ENCODE peak calls at places on chromosomes 1 and 21, in eight cellular contexts. One of them, this sample, is unnamed.

GRCh38 chr21:42463861-42464515 is 32.0 kb downstream of the RSPH1 start:
- DNase-seq in endothelial cell: peak
- DNase-seq in psoas muscle: no peak
- DNase-seq in ovary: no peak
- DNase-seq in IMR-90: peak
- DNase-seq in dorsolateral prefrontal cortex: peak
- DNase-seq in heart right ventricle: no peak
- DNase-seq in right lobe of liver: peak
- DNase-seq in this sample: peak

GRCh38 chr1:21906173-21907078 is 30.7 kb downstream of the HSPG2 start:
- DNase-seq in endothelial cell: no peak
- DNase-seq in psoas muscle: peak
- DNase-seq in ovary: peak
- DNase-seq in IMR-90: peak
- DNase-seq in dorsolateral prefrontal cortex: no peak
- DNase-seq in heart right ventricle: peak
- DNase-seq in right lobe of liver: no peak
- DNase-seq in this sample: no peak

GRCh38 chr1:173206816-173207595 is at the start of gene TNFSF4:
- DNase-seq in endothelial cell: no peak
- DNase-seq in psoas muscle: no peak
- DNase-seq in ovary: peak
- DNase-seq in IMR-90: peak
- DNase-seq in dorsolateral prefrontal cortex: no peak
- DNase-seq in heart right ventricle: no peak
- DNase-seq in right lobe of liver: no peak
- DNase-seq in this sample: no peak

GRCh38 chr1:215076312-215076711 is 6.2 kb upstream of the KCNK2 start:
- DNase-seq in endothelial cell: peak
- DNase-seq in psoas muscle: no peak
- DNase-seq in ovary: no peak
- DNase-seq in IMR-90: peak
- DNase-seq in dorsolateral prefrontal cortex: no peak
- DNase-seq in heart right ventricle: no peak
- DNase-seq in right lobe of liver: no peak
- DNase-seq in this sample: no peak

GRCh38 chr1:54356680-54357147 is 49.5 kb downstream of the SSBP3 start:
- DNase-seq in endothelial cell: no peak
- DNase-seq in psoas muscle: no peak
- DNase-seq in ovary: no peak
- DNase-seq in IMR-90: no peak
- DNase-seq in dorsolateral prefrontal cortex: no peak
- DNase-seq in heart right ventricle: no peak
- DNase-seq in right lobe of liver: no peak
- DNase-seq in this sample: no peak

GRCh38 chr21:42650033-42650370 is 3.4 kb upstream of the PDE9A start:
- DNase-seq in endothelial cell: no peak
- DNase-seq in psoas muscle: peak
- DNase-seq in ovary: no peak
- DNase-seq in IMR-90: no peak
- DNase-seq in dorsolateral prefrontal cortex: no peak
- DNase-seq in heart right ventricle: no peak
- DNase-seq in right lobe of liver: peak
- DNase-seq in this sample: no peak

GRCh38 chr1:239233626-239234025 is 152.7 kb upstream of the CHRM3 start:
- DNase-seq in endothelial cell: no peak
- DNase-seq in psoas muscle: no peak
- DNase-seq in ovary: no peak
- DNase-seq in IMR-90: no peak
- DNase-seq in dorsolateral prefrontal cortex: no peak
- DNase-seq in heart right ventricle: no peak
- DNase-seq in right lobe of liver: no peak
- DNase-seq in this sample: no peak

GRCh38 chr1:54046671-54047383 is 6.2 kb downstream of the TMEM59 start:
- DNase-seq in endothelial cell: no peak
- DNase-seq in psoas muscle: no peak
- DNase-seq in ovary: no peak
- DNase-seq in IMR-90: peak
- DNase-seq in dorsolateral prefrontal cortex: no peak
- DNase-seq in heart right ventricle: no peak
- DNase-seq in right lobe of liver: no peak
- DNase-seq in this sample: no peak

GRCh38 chr1:18879791-18880309 is 20.4 kb upstream of the TAS1R2 start:
- DNase-seq in endothelial cell: no peak
- DNase-seq in psoas muscle: no peak
- DNase-seq in ovary: no peak
- DNase-seq in IMR-90: no peak
- DNase-seq in dorsolateral prefrontal cortex: no peak
- DNase-seq in heart right ventricle: no peak
- DNase-seq in right lobe of liver: no peak
- DNase-seq in this sample: no peak

GRCh38 chr1:110620250-110620615 is 14.1 kb upstream of the KCNA2 start:
- DNase-seq in endothelial cell: no peak
- DNase-seq in psoas muscle: no peak
- DNase-seq in ovary: no peak
- DNase-seq in IMR-90: no peak
- DNase-seq in dorsolateral prefrontal cortex: no peak
- DNase-seq in heart right ventricle: no peak
- DNase-seq in right lobe of liver: no peak
- DNase-seq in this sample: no peak

GRCh38 chr1:245129811-245130210 is 25.0 kb upstream of the KIF26B start:
- DNase-seq in endothelial cell: no peak
- DNase-seq in psoas muscle: no peak
- DNase-seq in ovary: peak
- DNase-seq in IMR-90: peak
- DNase-seq in dorsolateral prefrontal cortex: no peak
- DNase-seq in heart right ventricle: no peak
- DNase-seq in right lobe of liver: no peak
- DNase-seq in this sample: no peak

GRCh38 chr1:70528591-70529333 is 117.7 kb downstream of the CTH start:
- DNase-seq in endothelial cell: peak
- DNase-seq in psoas muscle: no peak
- DNase-seq in ovary: peak
- DNase-seq in IMR-90: peak
- DNase-seq in dorsolateral prefrontal cortex: no peak
- DNase-seq in heart right ventricle: no peak
- DNase-seq in right lobe of liver: no peak
- DNase-seq in this sample: no peak
- TF ChIP-seq CTCF in endothelial cell: no peak
- TF ChIP-seq CTCF in psoas muscle: peak
- TF ChIP-seq CTCF in ovary: no peak
- TF ChIP-seq CTCF in IMR-90: peak
- TF ChIP-seq CTCF in dorsolateral prefrontal cortex: peak
- TF ChIP-seq CTCF in heart right ventricle: peak
- TF ChIP-seq CTCF in right lobe of liver: peak
- TF ChIP-seq CTCF in this sample: peak

GRCh38 chr1:6794164-6794563 is 8.9 kb downstream of the CAMTA1 start:
- DNase-seq in endothelial cell: no peak
- DNase-seq in psoas muscle: no peak
- DNase-seq in ovary: no peak
- DNase-seq in IMR-90: peak
- DNase-seq in dorsolateral prefrontal cortex: no peak
- DNase-seq in heart right ventricle: no peak
- DNase-seq in right lobe of liver: no peak
- DNase-seq in this sample: no peak
- TF ChIP-seq CTCF in endothelial cell: peak
- TF ChIP-seq CTCF in psoas muscle: peak
- TF ChIP-seq CTCF in ovary: peak
- TF ChIP-seq CTCF in IMR-90: peak
- TF ChIP-seq CTCF in dorsolateral prefrontal cortex: peak
- TF ChIP-seq CTCF in heart right ventricle: peak
- TF ChIP-seq CTCF in right lobe of liver: peak
- TF ChIP-seq CTCF in this sample: peak

GRCh38 chr21:31290765-31291164 is 53.3 kb downstream of the TIAM1 start:
- DNase-seq in endothelial cell: no peak
- DNase-seq in psoas muscle: no peak
- DNase-seq in ovary: no peak
- DNase-seq in IMR-90: no peak
- DNase-seq in dorsolateral prefrontal cortex: no peak
- DNase-seq in heart right ventricle: no peak
- DNase-seq in right lobe of liver: no peak
- DNase-seq in this sample: no peak

GRCh38 chr21:31284797-31285397 is 59.2 kb downstream of the TIAM1 start:
- DNase-seq in endothelial cell: peak
- DNase-seq in psoas muscle: no peak
- DNase-seq in ovary: no peak
- DNase-seq in IMR-90: peak
- DNase-seq in dorsolateral prefrontal cortex: no peak
- DNase-seq in heart right ventricle: no peak
- DNase-seq in right lobe of liver: no peak
- DNase-seq in this sample: no peak

GRCh38 chr21:31293986-31294385 is 50.1 kb downstream of the TIAM1 start:
- DNase-seq in endothelial cell: no peak
- DNase-seq in psoas muscle: no peak
- DNase-seq in ovary: no peak
- DNase-seq in IMR-90: peak
- DNase-seq in dorsolateral prefrontal cortex: no peak
- DNase-seq in heart right ventricle: no peak
- DNase-seq in right lobe of liver: no peak
- DNase-seq in this sample: no peak

GRCh38 chr21:31288191-31288590 is 55.9 kb downstream of the TIAM1 start:
- DNase-seq in endothelial cell: no peak
- DNase-seq in psoas muscle: no peak
- DNase-seq in ovary: no peak
- DNase-seq in IMR-90: no peak
- DNase-seq in dorsolateral prefrontal cortex: no peak
- DNase-seq in heart right ventricle: no peak
- DNase-seq in right lobe of liver: no peak
- DNase-seq in this sample: no peak

GRCh38 chr21:31289702-31290101 is 54.4 kb downstream of the TIAM1 start:
- DNase-seq in endothelial cell: no peak
- DNase-seq in psoas muscle: no peak
- DNase-seq in ovary: no peak
- DNase-seq in IMR-90: no peak
- DNase-seq in dorsolateral prefrontal cortex: no peak
- DNase-seq in heart right ventricle: no peak
- DNase-seq in right lobe of liver: no peak
- DNase-seq in this sample: no peak
- TF ChIP-seq CTCF in endothelial cell: no peak
- TF ChIP-seq CTCF in psoas muscle: no peak
- TF ChIP-seq CTCF in ovary: no peak
- TF ChIP-seq CTCF in IMR-90: no peak
- TF ChIP-seq CTCF in dorsolateral prefrontal cortex: no peak
- TF ChIP-seq CTCF in heart right ventricle: no peak
- TF ChIP-seq CTCF in right lobe of liver: no peak
- TF ChIP-seq CTCF in this sample: no peak

GRCh38 chr1:224173523-224173922 is 9.5 kb upstream of the DEGS1 start:
- DNase-seq in endothelial cell: no peak
- DNase-seq in psoas muscle: no peak
- DNase-seq in ovary: no peak
- DNase-seq in IMR-90: no peak
- DNase-seq in dorsolateral prefrontal cortex: no peak
- DNase-seq in heart right ventricle: no peak
- DNase-seq in right lobe of liver: no peak
- DNase-seq in this sample: no peak

GRCh38 chr1:224169876-224170275 is 13.2 kb upstream of the DEGS1 start:
- DNase-seq in endothelial cell: no peak
- DNase-seq in psoas muscle: no peak
- DNase-seq in ovary: no peak
- DNase-seq in IMR-90: no peak
- DNase-seq in dorsolateral prefrontal cortex: no peak
- DNase-seq in heart right ventricle: no peak
- DNase-seq in right lobe of liver: no peak
- DNase-seq in this sample: no peak

GRCh38 chr1:224168859-224169380 is 14.1 kb upstream of the DEGS1 start:
- DNase-seq in endothelial cell: no peak
- DNase-seq in psoas muscle: no peak
- DNase-seq in ovary: peak
- DNase-seq in IMR-90: peak
- DNase-seq in dorsolateral prefrontal cortex: no peak
- DNase-seq in heart right ventricle: no peak
- DNase-seq in right lobe of liver: no peak
- DNase-seq in this sample: no peak

GRCh38 chr1:224172229-224172628 is 10.8 kb upstream of the DEGS1 start:
- DNase-seq in endothelial cell: no peak
- DNase-seq in psoas muscle: no peak
- DNase-seq in ovary: no peak
- DNase-seq in IMR-90: no peak
- DNase-seq in dorsolateral prefrontal cortex: no peak
- DNase-seq in heart right ventricle: no peak
- DNase-seq in right lobe of liver: no peak
- DNase-seq in this sample: no peak

GRCh38 chr1:224170748-224171478 is 12.1 kb upstream of the DEGS1 start:
- DNase-seq in endothelial cell: no peak
- DNase-seq in psoas muscle: no peak
- DNase-seq in ovary: no peak
- DNase-seq in IMR-90: no peak
- DNase-seq in dorsolateral prefrontal cortex: no peak
- DNase-seq in heart right ventricle: no peak
- DNase-seq in right lobe of liver: no peak
- DNase-seq in this sample: peak
- TF ChIP-seq CTCF in endothelial cell: peak
- TF ChIP-seq CTCF in psoas muscle: peak
- TF ChIP-seq CTCF in ovary: no peak
- TF ChIP-seq CTCF in IMR-90: peak
- TF ChIP-seq CTCF in dorsolateral prefrontal cortex: peak
- TF ChIP-seq CTCF in heart right ventricle: peak
- TF ChIP-seq CTCF in right lobe of liver: peak
- TF ChIP-seq CTCF in this sample: peak

GRCh38 chr1:45750298-45751038 is at the start of gene IPP:
- DNase-seq in endothelial cell: peak
- DNase-seq in psoas muscle: peak
- DNase-seq in ovary: peak
- DNase-seq in IMR-90: peak
- DNase-seq in dorsolateral prefrontal cortex: peak
- DNase-seq in heart right ventricle: peak
- DNase-seq in right lobe of liver: peak
- DNase-seq in this sample: peak
- TF ChIP-seq CTCF in endothelial cell: no peak
- TF ChIP-seq CTCF in psoas muscle: peak
- TF ChIP-seq CTCF in ovary: no peak
- TF ChIP-seq CTCF in IMR-90: peak
- TF ChIP-seq CTCF in dorsolateral prefrontal cortex: peak
- TF ChIP-seq CTCF in heart right ventricle: peak
- TF ChIP-seq CTCF in right lobe of liver: peak
- TF ChIP-seq CTCF in this sample: peak

GRCh38 chr1:182444497-182444896 is 5.4 kb upstream of the RGSL1 start:
- DNase-seq in endothelial cell: no peak
- DNase-seq in psoas muscle: no peak
- DNase-seq in ovary: no peak
- DNase-seq in IMR-90: no peak
- DNase-seq in dorsolateral prefrontal cortex: no peak
- DNase-seq in heart right ventricle: no peak
- DNase-seq in right lobe of liver: no peak
- DNase-seq in this sample: no peak
- TF ChIP-seq CTCF in endothelial cell: no peak
- TF ChIP-seq CTCF in psoas muscle: no peak
- TF ChIP-seq CTCF in ovary: no peak
- TF ChIP-seq CTCF in IMR-90: no peak
- TF ChIP-seq CTCF in dorsolateral prefrontal cortex: no peak
- TF ChIP-seq CTCF in heart right ventricle: no peak
- TF ChIP-seq CTCF in right lobe of liver: no peak
- TF ChIP-seq CTCF in this sample: no peak

GRCh38 chr1:107647012-107647411 is 318.0 kb downstream of the VAV3 start:
- DNase-seq in endothelial cell: no peak
- DNase-seq in psoas muscle: no peak
- DNase-seq in ovary: no peak
- DNase-seq in IMR-90: no peak
- DNase-seq in dorsolateral prefrontal cortex: no peak
- DNase-seq in heart right ventricle: no peak
- DNase-seq in right lobe of liver: no peak
- DNase-seq in this sample: no peak
- TF ChIP-seq CTCF in endothelial cell: no peak
- TF ChIP-seq CTCF in psoas muscle: no peak
- TF ChIP-seq CTCF in ovary: no peak
- TF ChIP-seq CTCF in IMR-90: no peak
- TF ChIP-seq CTCF in dorsolateral prefrontal cortex: no peak
- TF ChIP-seq CTCF in heart right ventricle: no peak
- TF ChIP-seq CTCF in right lobe of liver: no peak
- TF ChIP-seq CTCF in this sample: no peak

This sample was measured in lower lobe of right lung.